ENCODE peak calls at places on chromosomes 1 and 21, in seven cellular contexts. F is K562, S is GM12878, H is HCT116, G is H1, D is HepG2, I is SK-N-SH. R is an unnamed sample.

GRCh38 chr1:41006942-41007865 is 14.3 kb downstream of the SLFNL1 start:
- DNase-seq in F (no peak), S (no peak), H (no peak), G (no peak), D (no peak), I (no peak), R (no peak)

GRCh38 chr1:33860671-33861070 is 3.2 kb upstream of the HMGB4 start:
- DNase-seq in F (no peak), S (no peak), H (no peak), G (no peak), D (no peak), I (no peak), R (no peak)

GRCh38 chr1:22639286-22639685 is 2.9 kb downstream of the C1QA start:
- DNase-seq in F (peak), S (no peak), H (no peak), G (peak), D (no peak), I (no peak), R (no peak)

GRCh38 chr1:117673405-117673804 is 67.6 kb downstream of the TENT5C start:
- DNase-seq in F (no peak), S (no peak), H (no peak), G (no peak), D (no peak), I (no peak), R (no peak)

GRCh38 chr1:10419351-10419750 is 10.9 kb upstream of the CENPS start:
- DNase-seq in F (no peak), S (no peak), H (no peak), G (no peak), D (no peak), I (no peak), R (no peak)

GRCh38 chr1:231192620-231193163 is 30.8 kb downstream of the TRIM67 start:
- DNase-seq in F (no peak), S (no peak), H (no peak), G (no peak), D (no peak), I (peak), R (no peak)

GRCh38 chr1:178944729-178945128 is 73.9 kb upstream of the ANGPTL1 start:
- DNase-seq in F (no peak), S (no peak), H (no peak), G (peak), D (no peak), I (no peak), R (no peak)

GRCh38 chr1:203272633-203273205 is 32.6 kb upstream of the BTG2 start:
- DNase-seq in F (no peak), S (no peak), H (no peak), G (no peak), D (no peak), I (no peak), R (no peak)

GRCh38 chr1:64505232-64505943 is 35.5 kb downstream of the CACHD1 start:
- DNase-seq in F (peak), S (no peak), H (no peak), G (peak), D (no peak), I (peak), R (no peak)

GRCh38 chr1:214126697-214127146 is 138.9 kb downstream of the PROX1 start:
- DNase-seq in F (no peak), S (no peak), H (no peak), G (no peak), D (peak), I (no peak), R (no peak)

GRCh38 chr1:72371259-72372035 is 89.1 kb upstream of the NEGR1 start:
- DNase-seq in F (no peak), S (no peak), H (no peak), G (no peak), D (no peak), I (no peak), R (no peak)

GRCh38 chr1:118118469-118118868 is 66.6 kb downstream of the SPAG17 start:
- DNase-seq in F (no peak), S (no peak), H (no peak), G (no peak), D (peak), I (no peak), R (no peak)

GRCh38 chr1:152182942-152183341 is 23.9 kb upstream of the RPTN start:
- DNase-seq in F (no peak), S (no peak), H (no peak), G (no peak), D (no peak), I (no peak), R (no peak)

GRCh38 chr21:42223826-42224575 is 5.1 kb downstream of the ABCG1 start:
- DNase-seq in F (no peak), S (no peak), H (no peak), G (no peak), D (no peak), I (no peak), R (no peak)

GRCh38 chr1:225811622-225812487 is 1.9 kb downstream of the EPHX1 start:
- DNase-seq in F (peak), S (no peak), H (no peak), G (no peak), D (peak), I (no peak), R (no peak)

DNA sequence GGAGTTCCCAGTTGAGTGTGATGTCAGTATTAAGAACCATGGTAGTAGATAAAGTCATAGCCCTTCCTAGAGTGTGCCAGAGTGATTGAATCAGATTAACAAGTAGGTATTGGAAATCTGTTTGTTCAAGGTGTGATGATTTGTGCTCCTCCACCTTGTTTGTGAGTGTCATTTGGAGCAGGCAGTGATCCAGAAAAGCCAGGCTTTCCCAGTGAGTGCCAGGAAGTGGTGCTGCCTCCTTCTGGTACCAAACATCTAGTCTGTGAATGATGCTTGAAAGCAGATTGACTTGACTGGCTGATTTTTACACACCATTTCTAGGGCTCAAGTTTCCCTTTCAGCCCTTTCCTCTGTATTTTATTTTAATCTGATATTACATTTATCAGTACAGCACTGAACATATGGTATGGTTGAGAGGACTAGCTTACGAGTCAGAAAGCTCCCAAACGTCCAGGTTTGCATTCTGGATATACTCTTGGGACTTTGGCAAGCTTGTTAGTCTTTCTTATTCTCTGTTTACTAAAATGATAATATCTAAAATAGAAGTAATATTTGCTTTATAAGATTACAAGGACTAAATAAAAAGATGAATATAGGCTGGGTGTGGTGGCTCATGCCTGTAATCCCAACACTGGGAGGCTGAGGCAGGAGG is 100.7 kb downstream of the PATJ start:
- DNase-seq in F (no peak), S (no peak), H (no peak), G (no peak), D (no peak), I (no peak), R (no peak)
- TF ChIP-seq CTCF in F (peak), S (no peak), H (peak), G (peak), D (peak), I (peak), R (peak)

GRCh38 chr1:208387908-208388756 is 143.9 kb upstream of the PLXNA2 start:
- DNase-seq in F (no peak), S (no peak), H (no peak), G (no peak), D (no peak), I (no peak), R (no peak)
- TF ChIP-seq POLR2AphosphoS5 in F (no peak), S (no peak), H (no peak), G (no peak), D (no peak), I (no peak), R (no peak)

GRCh38 chr1:145959333-145959732 is 1.5 kb upstream of the LIX1L start:
- DNase-seq in F (no peak), S (no peak), H (no peak), G (no peak), D (no peak), I (no peak), R (no peak)

GRCh38 chr1:145961109-145961424 is 3.2 kb upstream of the LIX1L start:
- DNase-seq in F (no peak), S (no peak), H (no peak), G (peak), D (no peak), I (peak), R (no peak)

GRCh38 chr1:145959957-145960467 is 2.2 kb upstream of the LIX1L start:
- DNase-seq in F (no peak), S (no peak), H (no peak), G (no peak), D (no peak), I (no peak), R (no peak)

GRCh38 chr1:145961425-145962156 is 2.8 kb downstream of the ANKRD34A start:
- DNase-seq in F (peak), S (no peak), H (no peak), G (peak), D (no peak), I (peak), R (no peak)

GRCh38 chr1:145960468-145961108 is 2.8 kb upstream of the LIX1L start:
- DNase-seq in F (no peak), S (no peak), H (no peak), G (peak), D (peak), I (peak), R (no peak)
- TF ChIP-seq SIN3A in F (no peak), S (no peak), H (no peak), G (peak), D (no peak), I (no peak), R (no peak)

GRCh38 chr21:38806153-38806941 is 618 bp downstream of the ETS2 start:
- DNase-seq in F (no peak), S (no peak), H (no peak), G (peak), D (no peak), I (peak), R (no peak)
- TF ChIP-seq CTCF in F (no peak), S (no peak), H (no peak), G (peak), D (no peak), I (peak), R (no peak)

GRCh38 chr1:160156361-160156760 is 5.0 kb downstream of the ATP1A4 start:
- DNase-seq in F (no peak), S (no peak), H (no peak), G (no peak), D (no peak), I (no peak), R (no peak)

GRCh38 chr1:160159846-160160245 is 8.4 kb downstream of the ATP1A4 start:
- DNase-seq in F (no peak), S (no peak), H (no peak), G (no peak), D (no peak), I (no peak), R (no peak)

GRCh38 chr1:160158031-160158430 is 6.6 kb downstream of the ATP1A4 start:
- DNase-seq in F (no peak), S (no peak), H (no peak), G (no peak), D (no peak), I (no peak), R (no peak)

GRCh38 chr1:160157174-160157573 is 5.8 kb downstream of the ATP1A4 start:
- DNase-seq in F (no peak), S (no peak), H (no peak), G (no peak), D (no peak), I (no peak), R (no peak)

GRCh38 chr1:160158534-160158933 is 7.1 kb downstream of the ATP1A4 start:
- DNase-seq in F (no peak), S (no peak), H (no peak), G (no peak), D (no peak), I (no peak), R (no peak)
- TF ChIP-seq POLR2AphosphoS5 in F (no peak), S (no peak), H (no peak), G (no peak), D (no peak), I (no peak), R (no peak)

GRCh38 chr1:113146242-113147072 is 73.5 kb downstream of the LRIG2 start:
- DNase-seq in F (peak), S (no peak), H (no peak), G (no peak), D (peak), I (peak), R (no peak)
- TF ChIP-seq SIN3A in F (no peak), S (no peak), H (no peak), G (no peak), D (peak), I (peak), R (no peak)

GRCh38 chr1:236604218-236605029 is at the start of gene HEATR1:
- DNase-seq in F (peak), S (peak), H (peak), G (peak), D (peak), I (peak), R (peak)
- TF ChIP-seq CTCF in F (peak), S (no peak), H (no peak), G (no peak), D (no peak), I (no peak), R (no peak)

GRCh38 chr1:159051436-159051835 is 25.1 kb downstream of the AIM2 start:
- DNase-seq in F (no peak), S (no peak), H (no peak), G (no peak), D (no peak), I (no peak), R (no peak)

GRCh38 chr1:159058751-159059150 is 17.8 kb downstream of the AIM2 start:
- DNase-seq in F (no peak), S (no peak), H (no peak), G (no peak), D (no peak), I (no peak), R (no peak)

GRCh38 chr1:159054427-159054826 is 22.1 kb downstream of the AIM2 start:
- DNase-seq in F (no peak), S (no peak), H (no peak), G (no peak), D (no peak), I (no peak), R (no peak)

GRCh38 chr1:159056069-159056698 is 20.4 kb downstream of the AIM2 start:
- DNase-seq in F (no peak), S (no peak), H (no peak), G (peak), D (no peak), I (no peak), R (no peak)

GRCh38 chr1:159055181-159055621 is 21.4 kb downstream of the AIM2 start:
- DNase-seq in F (no peak), S (no peak), H (no peak), G (no peak), D (no peak), I (no peak), R (no peak)
- TF ChIP-seq POLR2AphosphoS5 in F (no peak), S (no peak), H (no peak), G (no peak), D (no peak), I (no peak), R (no peak)

GRCh38 chr1:157948547-157949152 is 44.8 kb upstream of the KIRREL1 start:
- DNase-seq in F (no peak), S (no peak), H (peak), G (no peak), D (peak), I (no peak), R (no peak)
- TF ChIP-seq SIN3A in F (no peak), S (no peak), H (no peak), G (no peak), D (no peak), I (no peak), R (no peak)

R was measured in Panc1.